ENCODE peak calls at places on chromosomes 1 and 21, in five cellular contexts. One of them, this sample, is unnamed.

GRCh38 chr1:33654267-33654832 is 181.9 kb downstream of the ZSCAN20 start:
- DNase-seq in midbrain: no peak
- DNase-seq in HCT116: peak
- DNase-seq in ovary: no peak
- DNase-seq in NCI-H1105 treated with DMSO at 0.1 percent for 48 hours: no peak
- DNase-seq in this sample: no peak

GRCh38 chr1:16986596-16987361 is 6.4 kb upstream of the MFAP2 start:
- DNase-seq in HCT116: no peak
- DNase-seq in ovary: no peak
- DNase-seq in NCI-H1105 treated with DMSO at 0.1 percent for 48 hours: no peak
- DNase-seq in midbrain: no peak
- DNase-seq in this sample: no peak

GRCh38 chr1:56816264-56816663 is 2.9 kb downstream of the FYB2 start:
- DNase-seq in HCT116: no peak
- DNase-seq in NCI-H1105 treated with DMSO at 0.1 percent for 48 hours: no peak
- DNase-seq in midbrain: no peak
- DNase-seq in ovary: no peak
- DNase-seq in this sample: no peak

GRCh38 chr1:248926401-248927182 is 20.6 kb downstream of the PGBD2 start:
- DNase-seq in NCI-H1105 treated with DMSO at 0.1 percent for 48 hours: no peak
- DNase-seq in midbrain: no peak
- DNase-seq in ovary: no peak
- DNase-seq in HCT116: no peak
- DNase-seq in this sample: no peak

GRCh38 chr1:203742446-203742845 is 22.5 kb upstream of the LAX1 start:
- DNase-seq in NCI-H1105 treated with DMSO at 0.1 percent for 48 hours: no peak
- DNase-seq in midbrain: no peak
- DNase-seq in ovary: no peak
- DNase-seq in HCT116: no peak
- DNase-seq in this sample: no peak

GRCh38 chr1:3731543-3731942 is 20.7 kb upstream of the CCDC27 start:
- DNase-seq in HCT116: no peak
- DNase-seq in ovary: no peak
- DNase-seq in NCI-H1105 treated with DMSO at 0.1 percent for 48 hours: no peak
- DNase-seq in midbrain: peak
- DNase-seq in this sample: no peak

GRCh38 chr1:212635141-212635601 is 26.6 kb downstream of the ATF3 start:
- DNase-seq in midbrain: no peak
- DNase-seq in NCI-H1105 treated with DMSO at 0.1 percent for 48 hours: no peak
- DNase-seq in HCT116: no peak
- DNase-seq in ovary: no peak
- DNase-seq in this sample: no peak

GRCh38 chr1:18948913-18949688 is 7.4 kb downstream of the IFFO2 start:
- DNase-seq in ovary: peak
- DNase-seq in NCI-H1105 treated with DMSO at 0.1 percent for 48 hours: no peak
- DNase-seq in midbrain: no peak
- DNase-seq in HCT116: no peak
- DNase-seq in this sample: no peak

GRCh38 chr1:46774297-46774696 is 24.5 kb upstream of the CYP4B1 start:
- DNase-seq in midbrain: no peak
- DNase-seq in ovary: no peak
- DNase-seq in HCT116: no peak
- DNase-seq in NCI-H1105 treated with DMSO at 0.1 percent for 48 hours: no peak
- DNase-seq in this sample: no peak

GRCh38 chr21:27298465-27298864 is 331.6 kb upstream of the ADAMTS5 start:
- DNase-seq in NCI-H1105 treated with DMSO at 0.1 percent for 48 hours: no peak
- DNase-seq in HCT116: no peak
- DNase-seq in ovary: no peak
- DNase-seq in midbrain: no peak
- DNase-seq in this sample: no peak

GRCh38 chr1:21217812-21218596 is 41.3 kb upstream of the EIF4G3 start:
- DNase-seq in ovary: peak
- DNase-seq in NCI-H1105 treated with DMSO at 0.1 percent for 48 hours: peak
- DNase-seq in midbrain: peak
- DNase-seq in HCT116: no peak
- DNase-seq in this sample: no peak

GRCh38 chr1:31198150-31198549 is 41.5 kb downstream of the NKAIN1 start:
- DNase-seq in midbrain: no peak
- DNase-seq in ovary: no peak
- DNase-seq in NCI-H1105 treated with DMSO at 0.1 percent for 48 hours: no peak
- DNase-seq in HCT116: no peak
- DNase-seq in this sample: no peak

GRCh38 chr1:178518894-178519293 is 6.0 kb downstream of the TEX35 start:
- DNase-seq in midbrain: no peak
- DNase-seq in ovary: no peak
- DNase-seq in HCT116: no peak
- DNase-seq in NCI-H1105 treated with DMSO at 0.1 percent for 48 hours: no peak
- DNase-seq in this sample: no peak

GRCh38 chr1:201543871-201544521 is 5.1 kb downstream of the NAV1 start:
- DNase-seq in midbrain: no peak
- DNase-seq in ovary: no peak
- DNase-seq in NCI-H1105 treated with DMSO at 0.1 percent for 48 hours: no peak
- DNase-seq in HCT116: no peak
- DNase-seq in this sample: no peak

GRCh38 chr1:173413271-173413707 is 63.8 kb upstream of the PRDX6 start:
- DNase-seq in midbrain: no peak
- DNase-seq in HCT116: no peak
- DNase-seq in ovary: no peak
- DNase-seq in NCI-H1105 treated with DMSO at 0.1 percent for 48 hours: no peak
- DNase-seq in this sample: no peak

GRCh38 chr1:10685851-10686403 is 110.5 kb downstream of the CASZ1 start:
- DNase-seq in HCT116: no peak
- DNase-seq in NCI-H1105 treated with DMSO at 0.1 percent for 48 hours: no peak
- DNase-seq in ovary: peak
- DNase-seq in midbrain: no peak
- DNase-seq in this sample: no peak

GRCh38 chr1:200351826-200352549 is 57.8 kb downstream of the ZNF281 start:
- DNase-seq in HCT116: no peak
- DNase-seq in midbrain: no peak
- DNase-seq in ovary: no peak
- DNase-seq in NCI-H1105 treated with DMSO at 0.1 percent for 48 hours: no peak
- DNase-seq in this sample: no peak

GRCh38 chr1:224615861-224616760 is at the start of gene CNIH3:
- DNase-seq in HCT116: no peak
- DNase-seq in NCI-H1105 treated with DMSO at 0.1 percent for 48 hours: peak
- DNase-seq in midbrain: no peak
- DNase-seq in ovary: no peak
- DNase-seq in this sample: peak

GRCh38 chr1:3375256-3375655 is 79.2 kb upstream of the ARHGEF16 start:
- DNase-seq in ovary: no peak
- DNase-seq in midbrain: no peak
- DNase-seq in HCT116: no peak
- DNase-seq in NCI-H1105 treated with DMSO at 0.1 percent for 48 hours: no peak
- DNase-seq in this sample: no peak

GRCh38 chr1:55213885-55214213 is 1.3 kb downstream of the USP24 start:
- DNase-seq in ovary: no peak
- DNase-seq in HCT116: no peak
- DNase-seq in midbrain: no peak
- DNase-seq in NCI-H1105 treated with DMSO at 0.1 percent for 48 hours: no peak
- DNase-seq in this sample: no peak

GRCh38 chr21:42218836-42219605 is at the start of gene ABCG1:
- DNase-seq in ovary: no peak
- DNase-seq in midbrain: peak
- DNase-seq in HCT116: no peak
- DNase-seq in NCI-H1105 treated with DMSO at 0.1 percent for 48 hours: peak
- DNase-seq in this sample: peak

GRCh38 chr1:52455686-52456085 is 51.3 kb downstream of the PRPF38A start:
- DNase-seq in ovary: no peak
- DNase-seq in NCI-H1105 treated with DMSO at 0.1 percent for 48 hours: no peak
- DNase-seq in HCT116: no peak
- DNase-seq in midbrain: no peak
- DNase-seq in this sample: no peak

GRCh38 chr1:30315185-30315960 is 408.0 kb downstream of the MATN1 start:
- DNase-seq in midbrain: no peak
- DNase-seq in ovary: no peak
- DNase-seq in HCT116: peak
- DNase-seq in NCI-H1105 treated with DMSO at 0.1 percent for 48 hours: no peak
- DNase-seq in this sample: no peak

GRCh38 chr1:54981466-54981865 is 1.0 kb downstream of the TMEM61 start:
- DNase-seq in NCI-H1105 treated with DMSO at 0.1 percent for 48 hours: no peak
- DNase-seq in midbrain: no peak
- DNase-seq in HCT116: no peak
- DNase-seq in ovary: no peak
- DNase-seq in this sample: no peak

GRCh38 chr1:211501671-211502413 is 9.9 kb upstream of the RD3 start:
- DNase-seq in ovary: peak
- DNase-seq in HCT116: no peak
- DNase-seq in NCI-H1105 treated with DMSO at 0.1 percent for 48 hours: no peak
- DNase-seq in midbrain: no peak
- DNase-seq in this sample: no peak

GRCh38 chr1:191125950-191126349 is 648.3 kb upstream of the BRINP3 start:
- DNase-seq in HCT116: no peak
- DNase-seq in ovary: no peak
- DNase-seq in midbrain: no peak
- DNase-seq in NCI-H1105 treated with DMSO at 0.1 percent for 48 hours: no peak
- DNase-seq in this sample: no peak

This sample was measured in NCI-H2029.